ENCODE peak calls at places on chromosome 2, in seven cellular contexts. O is prostate gland; Y is AML-193; S is SK-N-SH; R is activated CD4-positive, alpha-beta T cell treated with anti-CD3 and anti-CD28 coated beads, Interleukin-2, amount 50 U/mL, for 48 hours; M is left cardiac atrium; X is NCI-H510A. A is an unnamed sample.

GRCh38 chr2:73176205-73176880 is 26.0 kb upstream of the NOTO start:
- DNase-seq in O (no peak), Y (no peak), S (no peak), R (no peak), M (peak; percentile 33), X (no peak), A (no peak)

GRCh38 chr2:174835797-174836255 is 71.6 kb upstream of the CHRNA1 start:
- DNase-seq in O (no peak), Y (no peak), S (no peak), R (peak; percentile 68), M (no peak), X (no peak), A (peak; percentile 57)

GRCh38 chr2:227191367-227191766 is 26.9 kb downstream of the COL4A3 start:
- DNase-seq in O (no peak), Y (no peak), S (no peak), R (no peak), M (no peak), X (peak; percentile 21), A (no peak)

GRCh38 chr2:226234187-226234586 is 565.4 kb downstream of the IRS1 start:
- DNase-seq in O (no peak), Y (no peak), S (no peak), R (no peak), M (no peak), X (no peak), A (no peak)

GRCh38 chr2:30039101-30039500 is 107.7 kb upstream of the YPEL5 start:
- DNase-seq in O (no peak), Y (no peak), S (no peak), R (no peak), M (no peak), X (no peak), A (no peak)

GRCh38 chr2:42787788-42788477 is 4.5 kb downstream of the HAAO start:
- DNase-seq in O (no peak), Y (no peak), S (no peak), R (no peak), M (no peak), X (no peak), A (no peak)

GRCh38 chr2:239587311-239587731 is 186.5 kb upstream of the HDAC4 start:
- DNase-seq in O (no peak), Y (no peak), S (no peak), R (no peak), M (no peak), X (no peak), A (no peak)

GRCh38 chr2:118274841-118275510 is 186.7 kb downstream of the INSIG2 start:
- DNase-seq in O (no peak), Y (no peak), S (no peak), R (no peak), M (no peak), X (no peak), A (no peak)

GRCh38 chr2:112156152-112156986 is 18.2 kb downstream of the FBLN7 start:
- DNase-seq in O (no peak), Y (no peak), S (no peak), R (peak; percentile 63), M (no peak), X (no peak), A (peak; percentile 57)

GRCh38 chr2:217279130-217279529 is 419.3 kb upstream of the TNP1 start:
- DNase-seq in O (no peak), Y (no peak), S (no peak), R (no peak), M (no peak), X (no peak), A (no peak)

GRCh38 chr2:170493698-170494097 is 221.4 kb upstream of the SP5 start:
- DNase-seq in O (no peak), Y (no peak), S (no peak), R (no peak), M (no peak), X (no peak), A (no peak)

GRCh38 chr2:161991991-161992390 is 82.0 kb downstream of the DPP4 start:
- DNase-seq in O (no peak), Y (no peak), S (no peak), R (no peak), M (no peak), X (no peak), A (no peak)